ENCODE peak calls at places on chromosomes 1 and 21, in eight cellular contexts. Z, X, P, G, F, W, D and K are unnamed samples.

GRCh38 chr1:20366766-20367602 is 76.3 kb downstream of the VWA5B1 start:
- DNase-seq in Z (peak; percentile 27), X (peak; percentile 46), P (peak; percentile 60), G (no peak), F (peak; percentile 69), W (no peak), D (peak; percentile 57), K (no peak)

GRCh38 chr1:201481761-201482493 is 12.9 kb upstream of the PHLDA3 start:
- DNase-seq in Z (peak; percentile 86), X (peak; percentile 85), P (peak; percentile 79), G (peak; percentile 96), F (peak; percentile 92), W (peak; percentile 91), D (peak; percentile 89), K (peak; percentile 94)

GRCh38 chr1:26786437-26787380 is 1.0 kb upstream of the PIGV start:
- DNase-seq in Z (peak; percentile 67), X (peak; percentile 32), P (peak; percentile 87), G (peak; percentile 92), F (peak; percentile 46), W (peak; percentile 81), D (peak; percentile 77), K (peak; percentile 29)

GRCh38 chr1:159992161-159992560 is 38.1 kb upstream of the SLAMF9 start:
- DNase-seq in Z (no peak), X (no peak), P (no peak), G (no peak), F (no peak), W (no peak), D (no peak), K (no peak)

GRCh38 chr1:20139776-20140612 is 871 bp downstream of the PLA2G2F start:
- DNase-seq in Z (no peak), X (no peak), P (no peak), G (no peak), F (no peak), W (no peak), D (no peak), K (no peak)

GRCh38 chr1:160369087-160369486 is 2.2 kb downstream of the NHLH1 start:
- DNase-seq in Z (no peak), X (no peak), P (no peak), G (no peak), F (no peak), W (no peak), D (no peak), K (no peak)

GRCh38 chr1:83928396-83928795 is 70.5 kb downstream of the TTLL7 start:
- DNase-seq in Z (no peak), X (no peak), P (peak; percentile 12), G (no peak), F (no peak), W (no peak), D (no peak), K (no peak)

GRCh38 chr1:94855307-94855700 is 35.1 kb downstream of the SLC44A3 start:
- DNase-seq in Z (no peak), X (no peak), P (peak; percentile 21), G (no peak), F (no peak), W (no peak), D (no peak), K (peak; percentile 63)

GRCh38 chr1:173202430-173203145 is 4.5 kb downstream of the TNFSF4 start:
- DNase-seq in Z (no peak), X (peak; percentile 6), P (peak; percentile 92), G (no peak), F (peak; percentile 29), W (no peak), D (no peak), K (peak; percentile 83)

DNA sequence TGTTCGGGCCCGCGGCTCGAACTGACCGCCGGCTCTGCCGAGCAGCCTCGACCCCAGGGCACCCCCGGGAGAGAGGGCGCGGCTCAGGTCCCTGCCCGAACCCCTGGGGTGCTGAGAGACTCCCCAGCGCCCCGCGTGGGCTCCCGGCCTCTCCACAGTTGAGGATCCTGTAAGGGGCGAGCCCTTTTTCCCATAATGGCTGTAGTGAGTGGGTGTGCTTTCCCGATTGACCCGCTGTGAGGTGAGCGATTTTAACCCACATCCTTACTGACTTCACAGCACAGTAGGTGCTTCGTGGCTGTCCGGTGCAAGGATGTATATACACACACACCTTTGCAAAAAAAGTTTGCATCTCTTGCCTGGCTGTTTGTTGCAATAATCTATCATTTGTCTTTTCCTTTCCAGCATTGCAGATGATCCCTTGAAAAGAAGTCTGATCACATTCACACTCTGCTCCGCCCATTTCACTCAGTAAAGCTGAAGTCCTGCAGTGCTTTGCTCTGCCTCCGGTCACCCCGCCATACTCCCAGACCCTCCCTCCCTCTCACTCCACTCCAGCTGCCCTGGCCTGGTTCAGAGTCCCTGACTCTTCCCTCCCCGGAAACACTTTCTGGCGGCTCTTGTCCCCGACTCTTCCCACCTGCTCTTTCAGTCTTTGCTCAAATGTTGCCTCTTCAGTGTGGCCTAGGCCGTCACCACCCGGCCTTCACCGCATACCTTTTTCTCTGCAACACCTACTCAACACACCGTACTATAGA is 955 bp upstream of the UBE2G2 start:
- DNase-seq in Z (no peak), X (no peak), P (no peak), G (no peak), F (no peak), W (no peak), D (no peak), K (no peak)
- TF ChIP-seq CTCF in Z (no peak), X (no peak), P (no peak), G (no peak), F (no peak), W (no peak), D (no peak), K (no peak)

DNA sequence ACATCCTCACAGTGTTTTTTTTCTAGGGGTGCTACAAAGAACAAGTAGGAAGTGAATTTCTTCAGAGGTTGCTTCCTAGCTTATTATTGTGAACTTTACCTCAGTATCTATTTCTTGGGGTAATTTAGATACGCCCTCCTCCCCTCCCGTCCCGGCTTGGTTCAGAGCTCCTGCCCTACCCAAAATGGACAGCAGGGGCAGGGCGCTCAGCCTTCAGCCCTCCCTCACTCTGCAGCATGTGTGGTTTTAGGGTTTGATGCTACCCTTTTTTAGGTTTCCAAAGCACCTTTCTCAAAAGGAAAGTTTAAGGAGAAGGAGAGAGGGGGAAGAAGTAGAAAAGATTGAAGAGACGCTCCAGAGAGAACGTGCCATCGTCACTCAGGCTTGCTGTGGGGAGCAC is 16.9 kb upstream of the POGK start:
- DNase-seq in Z (no peak), X (no peak), P (no peak), G (no peak), F (no peak), W (no peak), D (no peak), K (no peak)
- TF ChIP-seq CTCF in Z (peak; percentile 20), X (peak; percentile 53), P (peak; percentile 43), G (no peak), F (peak; percentile 34), W (no peak), D (peak; percentile 14), K (peak; percentile 25)

DNA sequence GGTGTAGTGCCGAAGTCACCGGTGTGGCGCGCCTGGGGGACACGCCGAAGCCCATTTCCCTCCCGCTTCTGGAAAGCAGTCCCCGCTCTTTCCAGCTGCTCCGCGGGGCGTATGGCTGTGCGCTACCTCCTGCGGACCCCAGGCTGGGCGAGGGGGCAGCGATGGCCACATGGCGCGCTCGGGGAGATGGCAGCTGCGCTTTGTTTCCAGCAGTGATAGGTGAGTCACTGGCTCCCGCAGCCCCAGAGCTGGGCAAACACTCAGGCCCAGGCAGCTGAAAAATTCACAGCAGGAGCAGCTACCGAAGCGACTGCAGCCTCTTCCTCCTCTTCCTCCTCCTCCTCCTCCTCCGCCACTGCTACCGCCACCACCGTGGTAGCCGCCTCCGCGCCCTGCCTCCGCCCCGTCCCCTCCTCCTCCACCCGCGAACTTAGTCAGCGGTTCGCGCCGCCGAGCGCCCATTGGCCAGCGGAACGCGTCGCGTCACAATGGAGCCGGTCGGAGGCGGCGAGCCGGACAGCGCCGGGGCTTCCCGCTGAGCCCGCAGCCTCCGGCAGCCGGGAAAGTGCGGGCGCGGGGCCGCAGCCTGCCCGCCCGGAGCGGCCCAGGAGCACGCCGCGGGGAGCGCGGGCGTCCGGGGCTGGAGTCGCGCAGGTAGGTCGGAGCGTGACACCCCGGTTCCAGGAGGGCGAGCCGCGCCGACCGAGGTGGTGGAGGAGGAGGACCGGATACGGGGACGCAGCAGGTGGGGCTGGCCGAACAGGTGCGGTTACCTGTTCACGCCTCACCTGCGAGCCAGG is at the start of gene LRRC8B:
- DNase-seq in Z (peak; percentile 93), X (peak; percentile 85), P (peak; percentile 79), G (peak; percentile 98), F (peak; percentile 87), W (peak; percentile 90), D (peak; percentile 95), K (peak; percentile 87)
- TF ChIP-seq CTCF in Z (no peak), X (no peak), P (no peak), G (no peak), F (no peak), W (peak; percentile 17), D (no peak), K (no peak)

GRCh38 chr1:17573518-17574041 is 34.1 kb downstream of the ARHGEF10L start:
- DNase-seq in Z (no peak), X (peak; percentile 86), P (no peak), G (no peak), F (no peak), W (no peak), D (no peak), K (no peak)

GRCh38 chr1:17572264-17572985 is 32.9 kb downstream of the ARHGEF10L start:
- DNase-seq in Z (no peak), X (no peak), P (no peak), G (no peak), F (no peak), W (no peak), D (no peak), K (no peak)

GRCh38 chr1:17575786-17576584 is 36.5 kb downstream of the ARHGEF10L start:
- DNase-seq in Z (no peak), X (no peak), P (no peak), G (no peak), F (no peak), W (no peak), D (no peak), K (no peak)

GRCh38 chr1:17577907-17578297 is 38.4 kb downstream of the ARHGEF10L start:
- DNase-seq in Z (no peak), X (no peak), P (no peak), G (no peak), F (no peak), W (no peak), D (no peak), K (no peak)

DNA sequence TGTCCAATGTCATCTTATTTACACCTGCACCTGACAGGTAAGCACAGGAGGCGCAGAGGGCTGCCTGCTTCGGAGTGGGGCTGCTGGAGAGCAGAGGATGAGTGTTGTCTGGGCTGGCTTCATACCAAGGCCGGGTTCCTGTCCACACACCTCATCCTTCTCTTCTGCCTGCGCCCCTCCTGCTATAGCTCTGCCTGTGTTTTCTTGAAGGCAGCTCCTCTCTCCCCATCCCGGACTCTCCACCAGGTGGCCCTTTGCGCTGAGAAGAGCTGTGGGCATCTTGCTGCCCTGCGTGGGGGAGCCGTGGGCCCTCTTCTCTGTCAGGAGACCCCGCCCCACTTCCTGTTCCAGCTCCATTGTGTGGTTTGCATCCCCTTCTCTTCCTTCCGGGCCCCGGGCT is 35.0 kb downstream of the ARHGEF10L start:
- DNase-seq in Z (no peak), X (peak; percentile 22), P (no peak), G (no peak), F (peak; percentile 40), W (no peak), D (no peak), K (no peak)
- TF ChIP-seq CTCF in Z (peak; percentile 35), X (peak; percentile 41), P (no peak), G (no peak), F (no peak), W (peak; percentile 25), D (peak; percentile 11), K (no peak)